ENCODE peak calls at places on chromosomes 13 and 19, in five cellular contexts. R is GM12892, Q is SK-N-SH, K is H1, D is HepG2. F is an unnamed sample.

GRCh38 chr13:110711778-110712070 is 1.8 kb upstream of the ING1 start:
- DNase-seq in R (no peak), D (peak; percentile 39), K (no peak), Q (no peak), F (no peak)

GRCh38 chr19:50843701-50844221 is 10.4 kb upstream of the KLK15 start:
- DNase-seq in R (no peak), Q (no peak), K (no peak), D (no peak), F (no peak)

GRCh38 chr19:3062165-3063105 is at the start of gene TLE5:
- DNase-seq in Q (peak; percentile 92), D (peak; percentile 43), R (peak; percentile 83), K (peak; percentile 56), F (peak; percentile 79)

GRCh38 chr13:78139765-78140164 is 221.1 kb upstream of the EDNRB start:
- DNase-seq in K (no peak), D (no peak), R (no peak), Q (peak; percentile 20), F (no peak)

GRCh38 chr19:58317481-58318072 is 9.2 kb upstream of the ZSCAN22 start:
- DNase-seq in R (no peak), K (no peak), Q (no peak), D (no peak), F (no peak)

GRCh38 chr13:60112771-60113170 is 51.0 kb downstream of the DIAPH3 start:
- DNase-seq in R (no peak), K (no peak), D (no peak), Q (no peak), F (no peak)

GRCh38 chr19:40360020-40360686 is 11.7 kb downstream of the PLD3 start:
- DNase-seq in Q (no peak), K (no peak), D (no peak), R (no peak), F (no peak)

GRCh38 chr19:47680858-47681332 is 32.3 kb upstream of the EHD2 start:
- DNase-seq in Q (peak; percentile 43), K (no peak), R (no peak), D (no peak), F (no peak)

GRCh38 chr13:112693831-112694497 is 4.1 kb downstream of the ATP11A start:
- DNase-seq in K (no peak), R (no peak), D (no peak), Q (no peak), F (no peak)

GRCh38 chr13:27367570-27367969 is 56.8 kb upstream of the GTF3A start:
- DNase-seq in Q (no peak), R (no peak), K (no peak), D (no peak), F (no peak)

GRCh38 chr19:58397533-58398037 is 2.1 kb downstream of the RNF225 start:
- DNase-seq in R (no peak), Q (no peak), D (no peak), K (no peak), F (no peak)

GRCh38 chr13:76823969-76824368 is 62.2 kb downstream of the KCTD12 start:
- DNase-seq in D (no peak), R (no peak), K (no peak), Q (no peak), F (no peak)

GRCh38 chr19:34662919-34663318 is 14.0 kb downstream of the SCGB2B2 start:
- DNase-seq in Q (peak; percentile 68), D (peak; percentile 51), R (no peak), K (no peak), F (no peak)

GRCh38 chr13:95624020-95624419 is 20.5 kb downstream of the DZIP1 start:
- DNase-seq in Q (peak; percentile 52), R (no peak), K (peak; percentile 48), D (peak; percentile 29), F (no peak)

GRCh38 chr13:44063881-44064280 is 184.2 kb downstream of the LACC1 start:
- DNase-seq in Q (no peak), D (no peak), R (no peak), K (no peak), F (no peak)

GRCh38 chr13:40309881-40310280 is 356.6 kb downstream of the FOXO1 start:
- DNase-seq in R (no peak), K (no peak), D (no peak), Q (no peak), F (no peak)

GRCh38 chr13:95524270-95524901 is 28.1 kb upstream of the CLDN10 start:
- DNase-seq in R (no peak), D (no peak), Q (no peak), K (no peak), F (no peak)

GRCh38 chr13:20241593-20241992 is 9.5 kb upstream of the GJB6 start:
- DNase-seq in D (no peak), K (no peak), Q (no peak), R (no peak), F (no peak)

GRCh38 chr13:111664696-111665095 is 344.3 kb downstream of the TEX29 start:
- DNase-seq in Q (no peak), K (no peak), D (no peak), R (no peak), F (no peak)

GRCh38 chr19:15644066-15644741 is 3.5 kb downstream of the CYP4F3 start:
- DNase-seq in Q (no peak), K (no peak), D (no peak), R (no peak), F (no peak)

GRCh38 chr13:31301119-31301518 is 101.3 kb downstream of the B3GLCT start:
- DNase-seq in R (no peak), Q (no peak), K (no peak), D (no peak), F (no peak)

GRCh38 chr19:4423727-4424126 is 21.3 kb downstream of the CHAF1A start:
- DNase-seq in K (no peak), R (no peak), D (no peak), Q (no peak), F (no peak)

GRCh38 chr13:33109801-33110200 is 93.6 kb downstream of the KL start:
- DNase-seq in K (peak; percentile 76), Q (no peak), D (no peak), R (no peak), F (no peak)

GRCh38 chr19:38970664-38971532 is 4.6 kb downstream of the FBXO17 start:
- DNase-seq in Q (no peak), R (no peak), K (no peak), D (no peak), F (no peak)

GRCh38 chr13:24038405-24038804 is 122.1 kb upstream of the SPATA13 start:
- DNase-seq in R (no peak), D (no peak), K (no peak), Q (no peak), F (no peak)

GRCh38 chr19:55457683-55458457 is 3.6 kb downstream of the ISOC2 start:
- DNase-seq in R (no peak), K (no peak), Q (no peak), D (no peak), F (no peak)

GRCh38 chr19:46446021-46446420 is 17.3 kb upstream of the PNMA8C start:
- DNase-seq in R (no peak), K (no peak), D (no peak), Q (no peak), F (no peak)
- TF ChIP-seq TAF1 in R (no peak), K (no peak), D (no peak), Q (no peak), F (no peak)

GRCh38 chr13:51684076-51684475 is 99.8 kb downstream of the WDFY2 start:
- DNase-seq in Q (no peak), D (no peak), K (no peak), R (no peak), F (no peak)
- TF ChIP-seq TAF1 in Q (no peak), D (no peak), K (no peak), R (no peak), F (no peak)

DNA sequence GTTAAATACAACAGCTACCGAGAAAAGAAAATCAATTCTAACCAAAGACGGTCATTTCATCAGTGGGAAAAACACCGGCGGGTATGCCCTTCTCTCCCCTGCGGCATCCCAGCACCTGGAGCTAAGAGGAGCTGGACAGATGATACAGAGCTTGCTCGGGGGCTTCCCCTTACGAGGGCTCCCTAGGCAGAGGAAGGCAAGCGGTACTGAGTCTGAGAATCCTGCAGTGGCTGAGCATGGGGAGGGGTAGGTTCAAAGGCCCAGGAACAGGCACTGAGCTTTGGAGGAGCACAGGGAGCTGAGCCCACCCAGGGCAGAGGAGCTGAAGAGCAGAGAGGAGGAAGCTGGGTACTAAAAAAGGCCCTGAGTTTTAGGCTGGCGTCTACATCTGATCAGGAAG is 12.7 kb downstream of the STK24 start:
- DNase-seq in K (no peak), Q (no peak), R (no peak), D (no peak), F (no peak)
- TF ChIP-seq TAF1 in K (no peak), Q (no peak), R (no peak), D (no peak), F (no peak)

GRCh38 chr13:42696191-42696590 is 85.2 kb upstream of the FAM216B start:
- DNase-seq in K (no peak), Q (no peak), R (no peak), D (no peak), F (no peak)
- TF ChIP-seq TAF1 in K (no peak), Q (no peak), R (no peak), D (no peak), F (no peak)

DNA sequence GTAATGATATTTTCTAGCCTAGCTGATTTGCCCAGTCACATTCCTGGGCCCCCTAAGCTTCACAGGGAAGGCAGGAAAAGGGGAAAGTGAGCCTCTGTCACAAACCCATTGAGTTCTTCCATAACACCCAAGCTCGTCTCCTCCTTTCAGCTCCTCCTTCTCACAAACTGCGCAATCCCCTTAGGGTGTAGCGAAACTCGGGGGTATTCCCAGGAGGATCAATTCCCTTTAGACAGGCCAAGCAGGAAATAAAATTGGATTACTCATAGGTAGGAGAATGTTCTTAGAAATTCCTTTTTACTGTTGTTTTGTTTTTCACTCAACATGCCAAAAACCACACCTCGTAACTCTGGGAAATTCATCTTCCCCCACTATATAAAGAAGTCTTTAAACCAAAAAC is 139.3 kb downstream of the IRS2 start:
- DNase-seq in K (no peak), D (no peak), R (no peak), Q (no peak), F (no peak)
- TF ChIP-seq TAF1 in K (no peak), D (no peak), R (no peak), Q (no peak), F (no peak)

DNA sequence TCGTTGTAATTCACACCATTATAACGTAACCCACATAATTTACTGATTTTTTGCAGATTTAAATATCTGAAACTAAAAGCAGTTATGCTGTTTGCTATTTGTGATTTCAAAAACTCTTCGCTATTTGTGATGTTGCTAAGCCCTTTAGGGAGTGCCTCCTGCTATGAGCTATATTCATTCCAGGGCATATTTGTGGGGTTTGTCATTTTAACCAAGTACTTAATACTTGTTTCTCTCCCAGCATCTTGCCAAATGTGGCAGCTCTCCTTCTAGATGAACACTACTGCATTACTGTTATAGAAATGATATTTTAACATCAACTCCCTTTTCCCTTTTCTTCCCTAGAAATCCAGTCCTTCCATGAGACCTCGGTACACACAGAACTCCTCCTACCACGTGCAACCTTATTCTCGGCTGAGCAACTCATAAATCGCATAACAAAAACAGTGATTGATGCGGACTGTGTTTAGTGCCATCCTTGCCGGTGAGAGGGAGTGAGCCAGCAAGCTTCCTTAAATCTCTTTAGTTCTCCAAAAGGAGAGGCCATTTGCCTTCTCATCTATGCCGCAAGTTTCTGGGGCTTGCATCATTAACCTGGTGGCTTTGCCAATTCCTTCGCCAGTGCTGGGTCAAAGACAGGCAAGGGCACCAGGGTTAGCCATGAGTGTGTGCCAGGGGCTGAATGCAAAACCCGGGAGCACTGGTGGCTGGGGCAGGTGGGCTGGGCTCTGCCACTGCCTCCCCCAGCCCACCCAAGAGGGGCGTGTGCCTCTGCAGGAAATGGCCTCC is 33.4 kb downstream of the RFX2 start:
- DNase-seq in R (no peak), K (no peak), Q (no peak), D (no peak), F (no peak)
- TF ChIP-seq TAF1 in R (no peak), K (no peak), Q (no peak), D (no peak), F (no peak)

F was measured in GM12891.